ENCODE peak calls at places on chromosome 1, in nine cellular contexts. One of them, this sample, is unnamed.

GRCh38 chr1:15146142-15146541 is 7.4 kb upstream of the TMEM51 start:
- DNase-seq in CD8-positive, alpha-beta T cell: no peak
- DNase-seq in IMR-90: no peak
- DNase-seq in neural progenitor cell: no peak
- DNase-seq in ovary: no peak
- DNase-seq in PC-3: no peak
- DNase-seq in left lung: no peak
- DNase-seq in heart right ventricle: no peak
- DNase-seq in heart left ventricle: no peak
- DNase-seq in this sample: no peak

GRCh38 chr1:61358770-61359455 is 276.6 kb downstream of the NFIA start:
- DNase-seq in left lung: no peak
- DNase-seq in heart right ventricle: no peak
- DNase-seq in heart left ventricle: no peak
- DNase-seq in IMR-90: no peak
- DNase-seq in ovary: no peak
- DNase-seq in neural progenitor cell: no peak
- DNase-seq in PC-3: peak
- DNase-seq in CD8-positive, alpha-beta T cell: no peak
- DNase-seq in this sample: peak

GRCh38 chr1:109484519-109484975 is 842 bp downstream of the ATXN7L2 start:
- DNase-seq in PC-3: no peak
- DNase-seq in heart right ventricle: no peak
- DNase-seq in CD8-positive, alpha-beta T cell: no peak
- DNase-seq in heart left ventricle: no peak
- DNase-seq in IMR-90: no peak
- DNase-seq in left lung: no peak
- DNase-seq in ovary: no peak
- DNase-seq in neural progenitor cell: peak
- DNase-seq in this sample: no peak

GRCh38 chr1:167774710-167775109 is 52.9 kb downstream of the MPZL1 start:
- DNase-seq in IMR-90: peak
- DNase-seq in heart left ventricle: no peak
- DNase-seq in heart right ventricle: no peak
- DNase-seq in PC-3: no peak
- DNase-seq in ovary: no peak
- DNase-seq in CD8-positive, alpha-beta T cell: no peak
- DNase-seq in neural progenitor cell: no peak
- DNase-seq in left lung: no peak
- DNase-seq in this sample: no peak

GRCh38 chr1:25575191-25575590 is 31.8 kb downstream of the LDLRAP1 start:
- DNase-seq in left lung: no peak
- DNase-seq in heart right ventricle: no peak
- DNase-seq in PC-3: peak
- DNase-seq in ovary: no peak
- DNase-seq in heart left ventricle: no peak
- DNase-seq in IMR-90: no peak
- DNase-seq in CD8-positive, alpha-beta T cell: no peak
- DNase-seq in neural progenitor cell: no peak
- DNase-seq in this sample: no peak

GRCh38 chr1:193629875-193630274 is 443.5 kb upstream of the B3GALT2 start:
- DNase-seq in heart left ventricle: no peak
- DNase-seq in ovary: no peak
- DNase-seq in IMR-90: no peak
- DNase-seq in neural progenitor cell: peak
- DNase-seq in left lung: no peak
- DNase-seq in heart right ventricle: no peak
- DNase-seq in CD8-positive, alpha-beta T cell: no peak
- DNase-seq in PC-3: peak
- DNase-seq in this sample: no peak

GRCh38 chr1:110505596-110505995 is 13.4 kb downstream of the KCNA10 start:
- DNase-seq in heart right ventricle: no peak
- DNase-seq in ovary: no peak
- DNase-seq in left lung: no peak
- DNase-seq in PC-3: no peak
- DNase-seq in heart left ventricle: no peak
- DNase-seq in neural progenitor cell: no peak
- DNase-seq in IMR-90: no peak
- DNase-seq in CD8-positive, alpha-beta T cell: no peak
- DNase-seq in this sample: no peak

GRCh38 chr1:223886516-223886921 is 40.8 kb upstream of the TP53BP2 start:
- DNase-seq in heart left ventricle: no peak
- DNase-seq in IMR-90: no peak
- DNase-seq in heart right ventricle: no peak
- DNase-seq in neural progenitor cell: no peak
- DNase-seq in ovary: no peak
- DNase-seq in PC-3: peak
- DNase-seq in left lung: no peak
- DNase-seq in CD8-positive, alpha-beta T cell: no peak
- DNase-seq in this sample: peak

GRCh38 chr1:184881941-184882648 is 92.2 kb downstream of the NIBAN1 start:
- DNase-seq in CD8-positive, alpha-beta T cell: no peak
- DNase-seq in IMR-90: no peak
- DNase-seq in ovary: no peak
- DNase-seq in left lung: no peak
- DNase-seq in heart right ventricle: no peak
- DNase-seq in PC-3: no peak
- DNase-seq in neural progenitor cell: peak
- DNase-seq in heart left ventricle: no peak
- DNase-seq in this sample: no peak

GRCh38 chr1:182359645-182360044 is 31.9 kb downstream of the GLUL start:
- DNase-seq in neural progenitor cell: peak
- DNase-seq in IMR-90: no peak
- DNase-seq in heart right ventricle: no peak
- DNase-seq in ovary: no peak
- DNase-seq in left lung: no peak
- DNase-seq in CD8-positive, alpha-beta T cell: no peak
- DNase-seq in PC-3: no peak
- DNase-seq in heart left ventricle: no peak
- DNase-seq in this sample: no peak

GRCh38 chr1:160097911-160098851 is at the start of gene IGSF8:
- DNase-seq in CD8-positive, alpha-beta T cell: peak
- DNase-seq in left lung: peak
- DNase-seq in IMR-90: peak
- DNase-seq in PC-3: peak
- DNase-seq in heart left ventricle: peak
- DNase-seq in neural progenitor cell: peak
- DNase-seq in heart right ventricle: peak
- DNase-seq in ovary: peak
- DNase-seq in this sample: no peak

GRCh38 chr1:1200876-1201810 is 5.2 kb downstream of the TNFRSF18 start:
- DNase-seq in neural progenitor cell: peak
- DNase-seq in CD8-positive, alpha-beta T cell: peak
- DNase-seq in PC-3: peak
- DNase-seq in ovary: peak
- DNase-seq in IMR-90: peak
- DNase-seq in heart left ventricle: peak
- DNase-seq in left lung: peak
- DNase-seq in heart right ventricle: peak
- DNase-seq in this sample: peak

GRCh38 chr1:165854101-165854845 is 26.9 kb downstream of the UCK2 start:
- DNase-seq in left lung: no peak
- DNase-seq in IMR-90: peak
- DNase-seq in PC-3: no peak
- DNase-seq in heart left ventricle: peak
- DNase-seq in neural progenitor cell: peak
- DNase-seq in CD8-positive, alpha-beta T cell: no peak
- DNase-seq in ovary: no peak
- DNase-seq in heart right ventricle: peak
- DNase-seq in this sample: no peak

GRCh38 chr1:111756124-111756513 is 418 bp downstream of the DDX20 start:
- DNase-seq in heart left ventricle: no peak
- DNase-seq in IMR-90: no peak
- DNase-seq in CD8-positive, alpha-beta T cell: no peak
- DNase-seq in PC-3: no peak
- DNase-seq in neural progenitor cell: no peak
- DNase-seq in heart right ventricle: no peak
- DNase-seq in left lung: no peak
- DNase-seq in ovary: no peak
- DNase-seq in this sample: peak

GRCh38 chr1:212671342-212672031 is 28.2 kb downstream of the BATF3 start:
- DNase-seq in left lung: peak
- DNase-seq in heart left ventricle: peak
- DNase-seq in heart right ventricle: peak
- DNase-seq in CD8-positive, alpha-beta T cell: no peak
- DNase-seq in neural progenitor cell: no peak
- DNase-seq in IMR-90: peak
- DNase-seq in ovary: no peak
- DNase-seq in PC-3: peak
- DNase-seq in this sample: peak

GRCh38 chr1:234613992-234614584 is 4.1 kb upstream of the IRF2BP2 start:
- DNase-seq in heart left ventricle: no peak
- DNase-seq in CD8-positive, alpha-beta T cell: no peak
- DNase-seq in heart right ventricle: no peak
- DNase-seq in IMR-90: no peak
- DNase-seq in neural progenitor cell: no peak
- DNase-seq in ovary: no peak
- DNase-seq in PC-3: no peak
- DNase-seq in left lung: no peak
- DNase-seq in this sample: no peak

GRCh38 chr1:212981025-212981495 is 30.7 kb downstream of the VASH2 start:
- DNase-seq in heart right ventricle: peak
- DNase-seq in ovary: no peak
- DNase-seq in PC-3: no peak
- DNase-seq in IMR-90: no peak
- DNase-seq in neural progenitor cell: no peak
- DNase-seq in CD8-positive, alpha-beta T cell: no peak
- DNase-seq in left lung: no peak
- DNase-seq in heart left ventricle: peak
- DNase-seq in this sample: no peak

GRCh38 chr1:161792740-161793139 is 26.6 kb downstream of the ATF6 start:
- DNase-seq in IMR-90: peak
- DNase-seq in heart left ventricle: no peak
- DNase-seq in neural progenitor cell: peak
- DNase-seq in left lung: no peak
- DNase-seq in ovary: no peak
- DNase-seq in PC-3: peak
- DNase-seq in heart right ventricle: peak
- DNase-seq in CD8-positive, alpha-beta T cell: no peak
- DNase-seq in this sample: peak

GRCh38 chr1:183734600-183735036 is 70.3 kb upstream of the RGL1 start:
- DNase-seq in neural progenitor cell: peak
- DNase-seq in heart left ventricle: peak
- DNase-seq in IMR-90: peak
- DNase-seq in PC-3: no peak
- DNase-seq in CD8-positive, alpha-beta T cell: no peak
- DNase-seq in ovary: peak
- DNase-seq in left lung: peak
- DNase-seq in heart right ventricle: peak
- DNase-seq in this sample: no peak

GRCh38 chr1:230768903-230769570 is 21.8 kb downstream of the CAPN9 start:
- DNase-seq in neural progenitor cell: no peak
- DNase-seq in IMR-90: peak
- DNase-seq in left lung: no peak
- DNase-seq in PC-3: no peak
- DNase-seq in CD8-positive, alpha-beta T cell: no peak
- DNase-seq in ovary: no peak
- DNase-seq in heart left ventricle: no peak
- DNase-seq in heart right ventricle: no peak
- DNase-seq in this sample: no peak

GRCh38 chr1:4768553-4768952 is 114.1 kb downstream of the AJAP1 start:
- DNase-seq in ovary: no peak
- DNase-seq in PC-3: no peak
- DNase-seq in heart right ventricle: no peak
- DNase-seq in left lung: no peak
- DNase-seq in IMR-90: no peak
- DNase-seq in CD8-positive, alpha-beta T cell: no peak
- DNase-seq in neural progenitor cell: no peak
- DNase-seq in heart left ventricle: no peak
- DNase-seq in this sample: no peak
- TF ChIP-seq CTCF in ovary: no peak
- TF ChIP-seq CTCF in PC-3: peak
- TF ChIP-seq CTCF in heart right ventricle: no peak
- TF ChIP-seq CTCF in left lung: no peak
- TF ChIP-seq CTCF in IMR-90: no peak
- TF ChIP-seq CTCF in CD8-positive, alpha-beta T cell: no peak
- TF ChIP-seq CTCF in neural progenitor cell: no peak
- TF ChIP-seq CTCF in heart left ventricle: no peak
- TF ChIP-seq CTCF in this sample: no peak

DNA sequence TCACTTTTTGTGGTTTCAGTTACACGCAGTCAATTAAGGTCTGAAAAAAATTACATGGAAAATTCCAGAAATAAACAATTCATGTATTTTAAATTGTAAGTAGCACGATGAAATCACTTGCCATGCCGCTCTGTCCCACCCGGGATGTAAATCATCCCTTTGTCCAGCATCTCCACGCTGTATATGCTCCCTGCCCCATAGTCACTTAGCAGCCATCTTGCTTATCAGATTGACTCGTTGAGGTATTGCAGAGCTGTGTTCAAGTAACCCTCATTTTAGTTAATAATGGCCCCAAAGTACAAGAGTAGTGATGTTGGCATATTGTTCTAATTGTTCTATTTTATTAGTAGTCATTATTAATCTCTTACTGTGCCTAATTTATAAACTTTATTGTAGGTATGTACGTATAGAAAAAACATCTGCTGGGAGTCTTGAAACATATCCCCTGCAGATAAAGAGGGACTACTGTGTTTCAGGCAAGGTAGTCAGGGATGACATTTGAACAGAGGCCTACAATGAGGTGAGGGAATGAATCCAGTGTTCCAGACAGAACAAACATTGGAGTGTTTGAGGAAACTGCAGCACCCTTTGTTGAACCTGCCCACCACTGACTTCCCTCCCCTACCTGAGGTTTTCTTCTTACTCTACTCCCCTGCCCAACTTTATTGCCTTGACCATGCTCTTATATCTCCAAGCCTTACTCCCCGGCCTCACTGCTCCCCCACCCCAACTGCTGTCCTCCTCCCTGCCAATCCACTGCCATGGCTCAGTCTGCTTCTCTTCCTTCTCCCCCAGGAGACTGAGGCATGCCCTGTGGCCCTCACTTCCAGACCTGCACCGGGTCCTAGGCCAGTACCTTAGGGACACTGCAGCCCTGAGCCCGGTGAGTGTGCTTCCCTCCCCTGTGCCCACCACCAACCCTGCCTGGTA is 7.1 kb upstream of the CDC20 start:
- DNase-seq in IMR-90: no peak
- DNase-seq in left lung: no peak
- DNase-seq in PC-3: no peak
- DNase-seq in ovary: no peak
- DNase-seq in CD8-positive, alpha-beta T cell: no peak
- DNase-seq in heart right ventricle: no peak
- DNase-seq in neural progenitor cell: no peak
- DNase-seq in heart left ventricle: no peak
- DNase-seq in this sample: no peak
- H3K27ac ChIP-seq in IMR-90: no peak
- H3K27ac ChIP-seq in left lung: no peak
- H3K27ac ChIP-seq in PC-3: no peak
- H3K27ac ChIP-seq in ovary: no peak
- H3K27ac ChIP-seq in CD8-positive, alpha-beta T cell: no peak
- H3K27ac ChIP-seq in heart right ventricle: no peak
- H3K27ac ChIP-seq in neural progenitor cell: no peak
- H3K27ac ChIP-seq in heart left ventricle: no peak
- H3K27ac ChIP-seq in this sample: peak

GRCh38 chr1:178330848-178331497 is 165.8 kb downstream of the CLEC20A start:
- DNase-seq in heart right ventricle: no peak
- DNase-seq in IMR-90: no peak
- DNase-seq in PC-3: no peak
- DNase-seq in CD8-positive, alpha-beta T cell: no peak
- DNase-seq in heart left ventricle: no peak
- DNase-seq in ovary: no peak
- DNase-seq in neural progenitor cell: no peak
- DNase-seq in left lung: no peak
- DNase-seq in this sample: no peak
- TF ChIP-seq CTCF in heart right ventricle: no peak
- TF ChIP-seq CTCF in IMR-90: no peak
- TF ChIP-seq CTCF in PC-3: no peak
- TF ChIP-seq CTCF in CD8-positive, alpha-beta T cell: no peak
- TF ChIP-seq CTCF in heart left ventricle: no peak
- TF ChIP-seq CTCF in ovary: no peak
- TF ChIP-seq CTCF in neural progenitor cell: no peak
- TF ChIP-seq CTCF in left lung: no peak
- TF ChIP-seq CTCF in this sample: no peak

GRCh38 chr1:116950497-116951174 is 40.9 kb downstream of the PTGFRN start:
- DNase-seq in left lung: no peak
- DNase-seq in neural progenitor cell: peak
- DNase-seq in CD8-positive, alpha-beta T cell: no peak
- DNase-seq in ovary: no peak
- DNase-seq in heart right ventricle: peak
- DNase-seq in heart left ventricle: no peak
- DNase-seq in IMR-90: no peak
- DNase-seq in PC-3: no peak
- DNase-seq in this sample: no peak
- H3K27ac ChIP-seq in left lung: no peak
- H3K27ac ChIP-seq in neural progenitor cell: peak
- H3K27ac ChIP-seq in CD8-positive, alpha-beta T cell: no peak
- H3K27ac ChIP-seq in ovary: no peak
- H3K27ac ChIP-seq in heart right ventricle: peak
- H3K27ac ChIP-seq in heart left ventricle: peak
- H3K27ac ChIP-seq in IMR-90: no peak
- H3K27ac ChIP-seq in PC-3: no peak
- H3K27ac ChIP-seq in this sample: no peak

This sample was measured in RWPE1.